ENCODE peak calls at places on chromosome 10, in eight cellular contexts. O, F, Q, P, S, Y, U and R are unnamed samples.

GRCh38 chr10:9789996-9790395 is 1227.7 kb upstream of the CELF2 start:
- DNase-seq in P (no peak), U (no peak), Q (no peak), S (no peak), O (no peak), Y (no peak), F (no peak), R (no peak)

GRCh38 chr10:553233-553632 is 136.2 kb downstream of the DIP2C start:
- DNase-seq in Q (no peak), F (no peak), O (no peak), Y (no peak), U (no peak), P (no peak), S (no peak), R (no peak)

GRCh38 chr10:63525021-63525420 is 3.8 kb downstream of the REEP3 start:
- DNase-seq in Y (no peak), Q (no peak), F (no peak), P (no peak), O (no peak), U (no peak), S (no peak), R (no peak)

GRCh38 chr10:99329891-99330674 is 927 bp downstream of the CNNM1 start:
- DNase-seq in O (no peak), U (no peak), Q (peak; percentile 19), P (peak; percentile 52), Y (peak; percentile 61), S (no peak), F (no peak), R (no peak)

GRCh38 chr10:37552881-37553280 is 304.5 kb downstream of the ZNF248 start:
- DNase-seq in F (no peak), P (no peak), Y (no peak), U (no peak), Q (no peak), S (no peak), O (no peak), R (no peak)

GRCh38 chr10:53601260-53601875 is 828.8 kb upstream of the MBL2 start:
- DNase-seq in S (no peak), O (no peak), F (peak; percentile 44), Q (no peak), P (peak; percentile 75), Y (no peak), U (no peak), R (no peak)

GRCh38 chr10:110820321-110820814 is 51.4 kb upstream of the PDCD4 start:
- DNase-seq in Y (peak; percentile 53), U (no peak), Q (peak; percentile 70), O (no peak), S (peak; percentile 69), P (peak; percentile 44), F (peak; percentile 59), R (no peak)

GRCh38 chr10:97101166-97101940 is 84.4 kb downstream of the SLIT1 start:
- DNase-seq in F (no peak), U (no peak), P (no peak), O (no peak), Q (no peak), S (no peak), Y (no peak), R (no peak)

GRCh38 chr10:79250259-79250658 is 97.0 kb upstream of the PPIF start:
- DNase-seq in U (peak; percentile 60), Q (no peak), P (no peak), Y (no peak), O (no peak), F (no peak), S (peak; percentile 79), R (no peak)

GRCh38 chr10:130814610-130815009 is 496.9 kb downstream of the TCERG1L start:
- DNase-seq in Q (no peak), U (no peak), Y (no peak), S (no peak), P (no peak), O (no peak), F (no peak), R (no peak)

GRCh38 chr10:79090134-79090803 is 21.5 kb downstream of the ZMIZ1 start:
- DNase-seq in S (no peak), Y (peak; percentile 41), Q (no peak), O (no peak), P (no peak), F (peak; percentile 63), U (no peak), R (no peak)

GRCh38 chr10:19098803-19099202 is 50.2 kb downstream of the MALRD1 start:
- DNase-seq in Y (no peak), P (no peak), U (no peak), S (no peak), Q (no peak), F (no peak), O (no peak), R (no peak)

GRCh38 chr10:18312385-18313145 is 172.3 kb downstream of the CACNB2 start:
- DNase-seq in F (peak; percentile 71), Y (peak; percentile 56), O (no peak), U (no peak), Q (peak; percentile 38), S (no peak), P (peak; percentile 63), R (no peak)

GRCh38 chr10:30178565-30178964 is 119.2 kb upstream of the JCAD start:
- DNase-seq in O (no peak), P (no peak), U (no peak), Q (no peak), S (no peak), Y (no peak), F (peak; percentile 87), R (no peak)

GRCh38 chr10:22460101-22460500 is 114.8 kb downstream of the SPAG6 start:
- DNase-seq in F (no peak), O (no peak), Q (no peak), Y (no peak), P (no peak), U (no peak), S (no peak), R (no peak)

GRCh38 chr10:1369197-1369596 is 313.0 kb downstream of the WDR37 start:
- DNase-seq in P (no peak), Y (no peak), F (no peak), S (no peak), O (no peak), Q (no peak), U (no peak), R (no peak)

GRCh38 chr10:63157845-63158624 is 24.9 kb downstream of the NRBF2 start:
- DNase-seq in Q (peak; percentile 17), F (peak; percentile 96), S (no peak), O (no peak), P (peak; percentile 92), Y (no peak), U (no peak), R (no peak)

GRCh38 chr10:124125305-124126116 is 32.1 kb upstream of the CHST15 start:
- DNase-seq in O (no peak), F (peak; percentile 18), Q (no peak), S (no peak), U (no peak), P (peak; percentile 26), Y (no peak), R (peak; percentile 37)

GRCh38 chr10:119829429-119829828 is 43.2 kb downstream of the MCMBP start:
- DNase-seq in O (no peak), F (no peak), Y (no peak), Q (no peak), U (no peak), S (no peak), P (no peak), R (no peak)

GRCh38 chr10:14686356-14686755 is 88.3 kb downstream of the FAM107B start:
- DNase-seq in F (no peak), S (no peak), U (no peak), Y (no peak), O (no peak), Q (no peak), P (no peak), R (no peak)

GRCh38 chr10:102602272-102603045 is 41.8 kb upstream of the TRIM8 start:
- DNase-seq in Y (peak; percentile 51), O (no peak), U (no peak), F (peak; percentile 87), P (peak; percentile 32), S (peak; percentile 76), Q (peak; percentile 54), R (no peak)

GRCh38 chr10:86687750-86688149 is 19.4 kb downstream of the LDB3 start:
- DNase-seq in S (no peak), P (no peak), Q (no peak), F (peak; percentile 85), O (no peak), U (no peak), Y (no peak), R (no peak)

GRCh38 chr10:100184426-100185219 is 1.2 kb downstream of the ERLIN1 start:
- DNase-seq in Q (no peak), O (no peak), S (no peak), Y (no peak), U (no peak), P (peak; percentile 13), F (peak; percentile 27), R (no peak)

GRCh38 chr10:119616879-119617580 is 20.3 kb upstream of the TIAL1 start:
- DNase-seq in P (no peak), U (no peak), S (no peak), Q (no peak), F (peak; percentile 20), Y (no peak), O (no peak), R (no peak)

GRCh38 chr10:4224178-4224577 is 439.2 kb upstream of the KLF6 start:
- DNase-seq in U (no peak), Y (no peak), Q (no peak), S (no peak), O (no peak), P (no peak), F (no peak), R (no peak)

DNA sequence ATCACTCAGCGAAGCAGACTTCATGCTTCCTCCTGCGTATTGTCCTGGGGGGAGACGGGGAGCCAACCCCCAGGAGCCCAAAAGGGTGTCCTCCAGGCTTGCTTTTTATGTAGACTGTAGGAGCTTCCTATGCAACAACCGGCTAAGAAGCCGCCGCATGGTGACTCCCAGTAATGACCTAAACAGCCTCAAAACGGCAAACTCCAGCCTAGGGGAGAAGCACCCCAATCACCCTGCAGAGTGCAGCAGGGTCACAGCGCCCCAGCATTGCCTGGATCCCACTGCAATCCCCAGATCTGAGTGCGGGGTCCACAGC is 52.0 kb downstream of the PROSER2 start:
- DNase-seq in S (no peak), P (peak; percentile 46), Y (no peak), F (no peak), O (no peak), Q (no peak), U (no peak), R (no peak)
- TF ChIP-seq CTCF in S (no peak), P (no peak), Y (no peak), F (no peak), O (no peak), Q (no peak), U (no peak), R (no peak)

GRCh38 chr10:84743483-84743882 is 415.1 kb downstream of the CCSER2 start:
- DNase-seq in F (no peak), O (no peak), Y (no peak), U (no peak), S (no peak), P (no peak), Q (no peak), R (no peak)
- TF ChIP-seq CTCF in F (no peak), O (no peak), Y (no peak), U (no peak), S (no peak), P (peak; percentile 46), Q (no peak), R (no peak)

GRCh38 chr10:71825217-71825616 is 25.8 kb downstream of the PSAP start:
- DNase-seq in S (no peak), P (no peak), Q (no peak), F (no peak), U (no peak), O (no peak), Y (no peak), R (no peak)
- TF ChIP-seq CTCF in S (no peak), P (no peak), Q (no peak), F (no peak), U (no peak), O (no peak), Y (no peak), R (no peak)

GRCh38 chr10:12418725-12419278 is 69.5 kb downstream of the CAMK1D start:
- DNase-seq in P (no peak), Y (no peak), U (no peak), S (peak; percentile 21), F (no peak), Q (no peak), O (no peak), R (peak; percentile 44)
- TF ChIP-seq CTCF in P (no peak), Y (no peak), U (no peak), S (no peak), F (no peak), Q (no peak), O (no peak), R (no peak)